ENCODE peak calls at places on chromosomes 4 and X, in nine cellular contexts. One of them, this sample, is unnamed.

GRCh38 chr4:15455290-15455689 is 14.4 kb upstream of the CC2D2A start:
- DNase-seq in mesothelial cell of epicardium: no peak
- DNase-seq in brain microvascular endothelial cell: peak; percentile 44
- DNase-seq in AG04450: no peak
- DNase-seq in MM.1S: no peak
- DNase-seq in activated CD4-positive, alpha-beta T cell treated with anti-CD3 and anti-CD28 coated beads for 1 hour: no peak
- DNase-seq in activated T-helper 1 cell treated with anti-CD3 and anti-CD28 coated beads, Interleukin-2, amount 50 U/mL, for 16 hours: no peak
- DNase-seq in neural crest cell: no peak
- DNase-seq in astrocyte of the spinal cord: no peak
- DNase-seq in this sample: no peak

GRCh38 chr4:130080872-130081451 is 985.0 kb downstream of the C4orf33 start:
- DNase-seq in mesothelial cell of epicardium: no peak
- DNase-seq in brain microvascular endothelial cell: no peak
- DNase-seq in AG04450: no peak
- DNase-seq in MM.1S: no peak
- DNase-seq in activated CD4-positive, alpha-beta T cell treated with anti-CD3 and anti-CD28 coated beads for 1 hour: no peak
- DNase-seq in activated T-helper 1 cell treated with anti-CD3 and anti-CD28 coated beads, Interleukin-2, amount 50 U/mL, for 16 hours: no peak
- DNase-seq in neural crest cell: no peak
- DNase-seq in astrocyte of the spinal cord: no peak
- DNase-seq in this sample: no peak

GRCh38 chr4:142645478-142646108 is 200.5 kb downstream of the INPP4B start:
- DNase-seq in mesothelial cell of epicardium: no peak
- DNase-seq in brain microvascular endothelial cell: peak; percentile 35
- DNase-seq in AG04450: no peak
- DNase-seq in MM.1S: peak; percentile 8
- DNase-seq in activated CD4-positive, alpha-beta T cell treated with anti-CD3 and anti-CD28 coated beads for 1 hour: no peak
- DNase-seq in activated T-helper 1 cell treated with anti-CD3 and anti-CD28 coated beads, Interleukin-2, amount 50 U/mL, for 16 hours: no peak
- DNase-seq in neural crest cell: no peak
- DNase-seq in astrocyte of the spinal cord: no peak
- DNase-seq in this sample: no peak

GRCh38 chr4:185054876-185055275 is 36.6 kb downstream of the HELT start:
- DNase-seq in mesothelial cell of epicardium: no peak
- DNase-seq in brain microvascular endothelial cell: no peak
- DNase-seq in AG04450: no peak
- DNase-seq in MM.1S: no peak
- DNase-seq in activated CD4-positive, alpha-beta T cell treated with anti-CD3 and anti-CD28 coated beads for 1 hour: no peak
- DNase-seq in activated T-helper 1 cell treated with anti-CD3 and anti-CD28 coated beads, Interleukin-2, amount 50 U/mL, for 16 hours: no peak
- DNase-seq in neural crest cell: no peak
- DNase-seq in astrocyte of the spinal cord: no peak
- DNase-seq in this sample: no peak

GRCh38 chrX:118655561-118656246 is 71.7 kb upstream of the IL13RA1 start:
- DNase-seq in mesothelial cell of epicardium: no peak
- DNase-seq in brain microvascular endothelial cell: peak; percentile 39
- DNase-seq in AG04450: no peak
- DNase-seq in MM.1S: no peak
- DNase-seq in activated CD4-positive, alpha-beta T cell treated with anti-CD3 and anti-CD28 coated beads for 1 hour: no peak
- DNase-seq in activated T-helper 1 cell treated with anti-CD3 and anti-CD28 coated beads, Interleukin-2, amount 50 U/mL, for 16 hours: no peak
- DNase-seq in neural crest cell: no peak
- DNase-seq in astrocyte of the spinal cord: peak; percentile 46
- DNase-seq in this sample: no peak

GRCh38 chr4:184415071-184415470 is 59.3 kb downstream of the IRF2 start:
- DNase-seq in mesothelial cell of epicardium: no peak
- DNase-seq in brain microvascular endothelial cell: no peak
- DNase-seq in AG04450: no peak
- DNase-seq in MM.1S: no peak
- DNase-seq in activated CD4-positive, alpha-beta T cell treated with anti-CD3 and anti-CD28 coated beads for 1 hour: no peak
- DNase-seq in activated T-helper 1 cell treated with anti-CD3 and anti-CD28 coated beads, Interleukin-2, amount 50 U/mL, for 16 hours: no peak
- DNase-seq in neural crest cell: no peak
- DNase-seq in astrocyte of the spinal cord: no peak
- DNase-seq in this sample: no peak

GRCh38 chrX:133953785-133954355 is 31.5 kb downstream of the GPC3 start:
- DNase-seq in mesothelial cell of epicardium: no peak
- DNase-seq in brain microvascular endothelial cell: no peak
- DNase-seq in AG04450: no peak
- DNase-seq in MM.1S: no peak
- DNase-seq in activated CD4-positive, alpha-beta T cell treated with anti-CD3 and anti-CD28 coated beads for 1 hour: no peak
- DNase-seq in activated T-helper 1 cell treated with anti-CD3 and anti-CD28 coated beads, Interleukin-2, amount 50 U/mL, for 16 hours: no peak
- DNase-seq in neural crest cell: no peak
- DNase-seq in astrocyte of the spinal cord: no peak
- DNase-seq in this sample: no peak

GRCh38 chr4:61003301-61003700 is 196.8 kb upstream of the ADGRL3 start:
- DNase-seq in mesothelial cell of epicardium: no peak
- DNase-seq in brain microvascular endothelial cell: peak; percentile 14
- DNase-seq in AG04450: no peak
- DNase-seq in MM.1S: no peak
- DNase-seq in activated CD4-positive, alpha-beta T cell treated with anti-CD3 and anti-CD28 coated beads for 1 hour: no peak
- DNase-seq in activated T-helper 1 cell treated with anti-CD3 and anti-CD28 coated beads, Interleukin-2, amount 50 U/mL, for 16 hours: no peak
- DNase-seq in neural crest cell: no peak
- DNase-seq in astrocyte of the spinal cord: peak; percentile 49
- DNase-seq in this sample: no peak

GRCh38 chrX:81957318-81957717 is 755.4 kb downstream of the SH3BGRL start:
- DNase-seq in mesothelial cell of epicardium: no peak
- DNase-seq in brain microvascular endothelial cell: no peak
- DNase-seq in AG04450: no peak
- DNase-seq in MM.1S: no peak
- DNase-seq in activated CD4-positive, alpha-beta T cell treated with anti-CD3 and anti-CD28 coated beads for 1 hour: no peak
- DNase-seq in activated T-helper 1 cell treated with anti-CD3 and anti-CD28 coated beads, Interleukin-2, amount 50 U/mL, for 16 hours: no peak
- DNase-seq in neural crest cell: no peak
- DNase-seq in astrocyte of the spinal cord: no peak
- DNase-seq in this sample: no peak

GRCh38 chr4:47038263-47038662 is 6.9 kb downstream of the GABRB1 start:
- DNase-seq in mesothelial cell of epicardium: no peak
- DNase-seq in brain microvascular endothelial cell: no peak
- DNase-seq in AG04450: no peak
- DNase-seq in MM.1S: no peak
- DNase-seq in activated CD4-positive, alpha-beta T cell treated with anti-CD3 and anti-CD28 coated beads for 1 hour: no peak
- DNase-seq in activated T-helper 1 cell treated with anti-CD3 and anti-CD28 coated beads, Interleukin-2, amount 50 U/mL, for 16 hours: no peak
- DNase-seq in neural crest cell: no peak
- DNase-seq in astrocyte of the spinal cord: no peak
- DNase-seq in this sample: no peak

GRCh38 chrX:75547783-75548182 is 24.9 kb upstream of the ZDHHC15 start:
- DNase-seq in mesothelial cell of epicardium: no peak
- DNase-seq in brain microvascular endothelial cell: no peak
- DNase-seq in AG04450: no peak
- DNase-seq in MM.1S: no peak
- DNase-seq in activated CD4-positive, alpha-beta T cell treated with anti-CD3 and anti-CD28 coated beads for 1 hour: no peak
- DNase-seq in activated T-helper 1 cell treated with anti-CD3 and anti-CD28 coated beads, Interleukin-2, amount 50 U/mL, for 16 hours: no peak
- DNase-seq in neural crest cell: no peak
- DNase-seq in astrocyte of the spinal cord: no peak
- DNase-seq in this sample: no peak

GRCh38 chr4:169810325-169811323 is 52.9 kb upstream of the HPF1 start:
- DNase-seq in mesothelial cell of epicardium: no peak
- DNase-seq in brain microvascular endothelial cell: peak; percentile 82
- DNase-seq in AG04450: peak; percentile 52
- DNase-seq in MM.1S: peak; percentile 79
- DNase-seq in activated CD4-positive, alpha-beta T cell treated with anti-CD3 and anti-CD28 coated beads for 1 hour: no peak
- DNase-seq in activated T-helper 1 cell treated with anti-CD3 and anti-CD28 coated beads, Interleukin-2, amount 50 U/mL, for 16 hours: no peak
- DNase-seq in neural crest cell: peak; percentile 45
- DNase-seq in astrocyte of the spinal cord: peak; percentile 83
- DNase-seq in this sample: peak; percentile 71

GRCh38 chr4:156169011-156169410 is 215.3 kb upstream of the CTSO start:
- DNase-seq in mesothelial cell of epicardium: no peak
- DNase-seq in brain microvascular endothelial cell: peak; percentile 96
- DNase-seq in AG04450: peak; percentile 79
- DNase-seq in MM.1S: peak; percentile 22
- DNase-seq in activated CD4-positive, alpha-beta T cell treated with anti-CD3 and anti-CD28 coated beads for 1 hour: no peak
- DNase-seq in activated T-helper 1 cell treated with anti-CD3 and anti-CD28 coated beads, Interleukin-2, amount 50 U/mL, for 16 hours: no peak
- DNase-seq in neural crest cell: peak; percentile 5
- DNase-seq in astrocyte of the spinal cord: peak; percentile 91
- DNase-seq in this sample: peak; percentile 1

GRCh38 chr4:80322716-80323115 is 12.8 kb upstream of the CFAP299 start:
- DNase-seq in mesothelial cell of epicardium: no peak
- DNase-seq in brain microvascular endothelial cell: peak; percentile 59
- DNase-seq in AG04450: no peak
- DNase-seq in MM.1S: peak; percentile 29
- DNase-seq in activated CD4-positive, alpha-beta T cell treated with anti-CD3 and anti-CD28 coated beads for 1 hour: no peak
- DNase-seq in activated T-helper 1 cell treated with anti-CD3 and anti-CD28 coated beads, Interleukin-2, amount 50 U/mL, for 16 hours: no peak
- DNase-seq in neural crest cell: no peak
- DNase-seq in astrocyte of the spinal cord: peak; percentile 59
- DNase-seq in this sample: peak; percentile 8

GRCh38 chr4:137896221-137896737 is 345.9 kb downstream of the SLC7A11 start:
- DNase-seq in mesothelial cell of epicardium: no peak
- DNase-seq in brain microvascular endothelial cell: peak; percentile 11
- DNase-seq in AG04450: no peak
- DNase-seq in MM.1S: no peak
- DNase-seq in activated CD4-positive, alpha-beta T cell treated with anti-CD3 and anti-CD28 coated beads for 1 hour: no peak
- DNase-seq in activated T-helper 1 cell treated with anti-CD3 and anti-CD28 coated beads, Interleukin-2, amount 50 U/mL, for 16 hours: no peak
- DNase-seq in neural crest cell: no peak
- DNase-seq in astrocyte of the spinal cord: no peak
- DNase-seq in this sample: no peak

GRCh38 chrX:143115466-143115865 is 89.7 kb downstream of the SPANXN4 start:
- DNase-seq in mesothelial cell of epicardium: no peak
- DNase-seq in brain microvascular endothelial cell: no peak
- DNase-seq in AG04450: no peak
- DNase-seq in MM.1S: no peak
- DNase-seq in activated CD4-positive, alpha-beta T cell treated with anti-CD3 and anti-CD28 coated beads for 1 hour: no peak
- DNase-seq in activated T-helper 1 cell treated with anti-CD3 and anti-CD28 coated beads, Interleukin-2, amount 50 U/mL, for 16 hours: no peak
- DNase-seq in neural crest cell: no peak
- DNase-seq in astrocyte of the spinal cord: no peak
- DNase-seq in this sample: no peak

GRCh38 chr4:11480683-11481082 is 52.0 kb upstream of the HS3ST1 start:
- DNase-seq in mesothelial cell of epicardium: no peak
- DNase-seq in brain microvascular endothelial cell: no peak
- DNase-seq in AG04450: no peak
- DNase-seq in MM.1S: peak; percentile 65
- DNase-seq in activated CD4-positive, alpha-beta T cell treated with anti-CD3 and anti-CD28 coated beads for 1 hour: no peak
- DNase-seq in activated T-helper 1 cell treated with anti-CD3 and anti-CD28 coated beads, Interleukin-2, amount 50 U/mL, for 16 hours: no peak
- DNase-seq in neural crest cell: no peak
- DNase-seq in astrocyte of the spinal cord: peak; percentile 16
- DNase-seq in this sample: no peak

GRCh38 chrX:20547649-20548051 is 280.9 kb upstream of the RPS6KA3 start:
- DNase-seq in mesothelial cell of epicardium: no peak
- DNase-seq in brain microvascular endothelial cell: peak; percentile 38
- DNase-seq in AG04450: no peak
- DNase-seq in MM.1S: peak; percentile 54
- DNase-seq in activated CD4-positive, alpha-beta T cell treated with anti-CD3 and anti-CD28 coated beads for 1 hour: no peak
- DNase-seq in activated T-helper 1 cell treated with anti-CD3 and anti-CD28 coated beads, Interleukin-2, amount 50 U/mL, for 16 hours: no peak
- DNase-seq in neural crest cell: no peak
- DNase-seq in astrocyte of the spinal cord: peak; percentile 66
- DNase-seq in this sample: no peak

GRCh38 chrX:56795309-56795868 is 66.3 kb downstream of the NBDY start:
- DNase-seq in mesothelial cell of epicardium: no peak
- DNase-seq in brain microvascular endothelial cell: no peak
- DNase-seq in AG04450: no peak
- DNase-seq in MM.1S: no peak
- DNase-seq in activated CD4-positive, alpha-beta T cell treated with anti-CD3 and anti-CD28 coated beads for 1 hour: no peak
- DNase-seq in activated T-helper 1 cell treated with anti-CD3 and anti-CD28 coated beads, Interleukin-2, amount 50 U/mL, for 16 hours: no peak
- DNase-seq in neural crest cell: no peak
- DNase-seq in astrocyte of the spinal cord: no peak
- DNase-seq in this sample: no peak

GRCh38 chr4:72969957-72970356 is 99.6 kb downstream of the COX18 start:
- DNase-seq in mesothelial cell of epicardium: no peak
- DNase-seq in brain microvascular endothelial cell: no peak
- DNase-seq in AG04450: peak; percentile 1
- DNase-seq in MM.1S: no peak
- DNase-seq in activated CD4-positive, alpha-beta T cell treated with anti-CD3 and anti-CD28 coated beads for 1 hour: no peak
- DNase-seq in activated T-helper 1 cell treated with anti-CD3 and anti-CD28 coated beads, Interleukin-2, amount 50 U/mL, for 16 hours: no peak
- DNase-seq in neural crest cell: no peak
- DNase-seq in astrocyte of the spinal cord: peak; percentile 40
- DNase-seq in this sample: no peak

GRCh38 chrX:110086162-110086915 is 83.4 kb downstream of the TMEM164 start:
- DNase-seq in mesothelial cell of epicardium: no peak
- DNase-seq in brain microvascular endothelial cell: peak; percentile 33
- DNase-seq in AG04450: peak; percentile 34
- DNase-seq in MM.1S: no peak
- DNase-seq in activated CD4-positive, alpha-beta T cell treated with anti-CD3 and anti-CD28 coated beads for 1 hour: no peak
- DNase-seq in activated T-helper 1 cell treated with anti-CD3 and anti-CD28 coated beads, Interleukin-2, amount 50 U/mL, for 16 hours: no peak
- DNase-seq in neural crest cell: no peak
- DNase-seq in astrocyte of the spinal cord: peak; percentile 21
- DNase-seq in this sample: no peak

GRCh38 chr4:26124753-26125236 is 196.0 kb upstream of the RBPJ start:
- DNase-seq in mesothelial cell of epicardium: no peak
- DNase-seq in brain microvascular endothelial cell: no peak
- DNase-seq in AG04450: no peak
- DNase-seq in MM.1S: no peak
- DNase-seq in activated CD4-positive, alpha-beta T cell treated with anti-CD3 and anti-CD28 coated beads for 1 hour: no peak
- DNase-seq in activated T-helper 1 cell treated with anti-CD3 and anti-CD28 coated beads, Interleukin-2, amount 50 U/mL, for 16 hours: no peak
- DNase-seq in neural crest cell: no peak
- DNase-seq in astrocyte of the spinal cord: no peak
- DNase-seq in this sample: no peak

GRCh38 chr4:77035153-77035552 is 40.6 kb downstream of the CCNI start:
- DNase-seq in mesothelial cell of epicardium: no peak
- DNase-seq in brain microvascular endothelial cell: no peak
- DNase-seq in AG04450: no peak
- DNase-seq in MM.1S: no peak
- DNase-seq in activated CD4-positive, alpha-beta T cell treated with anti-CD3 and anti-CD28 coated beads for 1 hour: no peak
- DNase-seq in activated T-helper 1 cell treated with anti-CD3 and anti-CD28 coated beads, Interleukin-2, amount 50 U/mL, for 16 hours: no peak
- DNase-seq in neural crest cell: no peak
- DNase-seq in astrocyte of the spinal cord: no peak
- DNase-seq in this sample: no peak

GRCh38 chr4:3403104-3403906 is 38.5 kb upstream of the HGFAC start:
- DNase-seq in mesothelial cell of epicardium: no peak
- DNase-seq in brain microvascular endothelial cell: no peak
- DNase-seq in AG04450: no peak
- DNase-seq in MM.1S: no peak
- DNase-seq in activated CD4-positive, alpha-beta T cell treated with anti-CD3 and anti-CD28 coated beads for 1 hour: no peak
- DNase-seq in activated T-helper 1 cell treated with anti-CD3 and anti-CD28 coated beads, Interleukin-2, amount 50 U/mL, for 16 hours: no peak
- DNase-seq in neural crest cell: no peak
- DNase-seq in astrocyte of the spinal cord: no peak
- DNase-seq in this sample: no peak

GRCh38 chr4:147334478-147334877 is 146.4 kb upstream of the EDNRA start:
- DNase-seq in mesothelial cell of epicardium: no peak
- DNase-seq in brain microvascular endothelial cell: no peak
- DNase-seq in AG04450: no peak
- DNase-seq in MM.1S: no peak
- DNase-seq in activated CD4-positive, alpha-beta T cell treated with anti-CD3 and anti-CD28 coated beads for 1 hour: no peak
- DNase-seq in activated T-helper 1 cell treated with anti-CD3 and anti-CD28 coated beads, Interleukin-2, amount 50 U/mL, for 16 hours: no peak
- DNase-seq in neural crest cell: no peak
- DNase-seq in astrocyte of the spinal cord: peak; percentile 71
- DNase-seq in this sample: no peak

GRCh38 chrX:10387011-10387410 is 230.2 kb downstream of the CLCN4 start:
- DNase-seq in mesothelial cell of epicardium: no peak
- DNase-seq in brain microvascular endothelial cell: peak; percentile 11
- DNase-seq in AG04450: no peak
- DNase-seq in MM.1S: no peak
- DNase-seq in activated CD4-positive, alpha-beta T cell treated with anti-CD3 and anti-CD28 coated beads for 1 hour: no peak
- DNase-seq in activated T-helper 1 cell treated with anti-CD3 and anti-CD28 coated beads, Interleukin-2, amount 50 U/mL, for 16 hours: no peak
- DNase-seq in neural crest cell: no peak
- DNase-seq in astrocyte of the spinal cord: no peak
- DNase-seq in this sample: no peak

This sample was measured in OCI-LY7.